ENCODE peak calls at places on chromosome 10, in six cellular contexts. I is IMR-90, O is H1, V is trophoblast cell, K is H9, A is neuronal stem cell. U is an unnamed sample.

GRCh38 chr10:133139561-133140065 is 20.4 kb upstream of the KNDC1 start:
- DNase-seq in I (no peak), O (no peak), V (no peak), K (peak), A (no peak), U (no peak)

GRCh38 chr10:44715081-44715480 is 196.1 kb upstream of the TMEM72 start:
- DNase-seq in I (peak), O (no peak), V (no peak), K (no peak), A (no peak), U (no peak)

GRCh38 chr10:110141185-110141584 is 66.2 kb upstream of the MXI1 start:
- DNase-seq in I (peak), O (no peak), V (no peak), K (no peak), A (no peak), U (peak)

GRCh38 chr10:110947061-110947595 is 27.7 kb downstream of the SHOC2 start:
- DNase-seq in I (peak), O (no peak), V (peak), K (no peak), A (no peak), U (peak)

GRCh38 chr10:24866615-24867583 is 85.5 kb downstream of the PRTFDC1 start:
- DNase-seq in I (peak), O (no peak), V (peak), K (peak), A (no peak), U (peak)

GRCh38 chr10:68155615-68156205 is 46.4 kb downstream of the MYPN start:
- DNase-seq in I (peak), O (no peak), V (no peak), K (no peak), A (no peak), U (peak)

GRCh38 chr10:32384185-32384584 is 37.2 kb upstream of the EPC1 start:
- DNase-seq in I (no peak), O (no peak), V (no peak), K (no peak), A (no peak), U (no peak)

GRCh38 chr10:72162978-72163377 is 52.8 kb upstream of the ANAPC16 start:
- DNase-seq in I (peak), O (no peak), V (no peak), K (no peak), A (no peak), U (peak)

GRCh38 chr10:46229144-46229563 is 57.6 kb upstream of the ANTXRL start:
- DNase-seq in I (no peak), O (no peak), V (peak), K (peak), A (peak), U (peak)

GRCh38 chr10:86366033-86366901 is at the start of gene GRID1:
- DNase-seq in I (no peak), O (no peak), V (peak), K (peak), A (no peak), U (peak)

GRCh38 chr10:23535381-23535780 is 96.5 kb downstream of the OTUD1 start:
- DNase-seq in I (no peak), O (no peak), V (no peak), K (no peak), A (no peak), U (no peak)

GRCh38 chr10:70758757-70759514 is 26.2 kb downstream of the TBATA start:
- DNase-seq in I (peak), O (peak), V (peak), K (peak), A (peak), U (peak)

GRCh38 chr10:3528823-3529222 is 256.2 kb downstream of the KLF6 start:
- DNase-seq in I (no peak), O (no peak), V (peak), K (no peak), A (no peak), U (no peak)

GRCh38 chr10:71531485-71532446 is 135.0 kb downstream of the CDH23 start:
- DNase-seq in I (no peak), O (no peak), V (no peak), K (no peak), A (no peak), U (no peak)

GRCh38 chr10:133202778-133203651 is 27.0 kb upstream of the UTF1 start:
- DNase-seq in I (no peak), O (no peak), V (no peak), K (no peak), A (no peak), U (no peak)

GRCh38 chr10:14801693-14802092 is 27.0 kb upstream of the FAM107B start:
- DNase-seq in I (no peak), O (no peak), V (no peak), K (peak), A (no peak), U (no peak)

GRCh38 chr10:109979215-109979614 is 28.6 kb upstream of the ADD3 start:
- DNase-seq in I (no peak), O (no peak), V (no peak), K (no peak), A (no peak), U (no peak)

DNA sequence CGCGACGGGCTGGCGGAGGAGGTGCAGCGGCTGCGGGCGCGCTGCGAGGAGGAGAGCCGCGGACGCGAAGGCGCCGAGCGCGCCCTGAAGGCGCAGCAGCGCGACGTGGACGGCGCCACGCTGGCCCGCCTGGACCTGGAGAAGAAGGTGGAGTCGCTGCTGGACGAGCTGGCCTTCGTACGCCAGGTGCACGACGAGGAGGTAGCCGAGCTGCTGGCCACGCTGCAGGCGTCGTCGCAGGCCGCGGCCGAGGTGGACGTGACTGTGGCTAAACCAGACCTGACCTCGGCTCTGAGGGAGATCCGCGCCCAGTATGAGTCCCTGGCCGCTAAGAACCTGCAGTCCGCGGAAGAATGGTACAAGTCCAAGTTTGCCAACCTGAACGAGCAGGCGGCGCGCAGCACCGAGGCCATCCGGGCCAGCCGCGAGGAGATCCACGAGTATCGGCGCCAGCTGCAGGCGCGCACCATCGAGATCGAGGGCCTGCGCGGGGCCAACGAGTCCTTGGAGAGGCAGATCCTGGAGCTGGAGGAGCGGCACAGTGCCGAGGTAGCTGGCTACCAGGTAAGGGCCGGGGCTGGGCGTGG is 868 bp downstream of the INA start:
- DNase-seq in I (no peak), O (no peak), V (no peak), K (peak), A (no peak), U (no peak)
- H2AFZ ChIP-seq in I (peak), O (no peak), V (no peak), K (no peak), A (peak), U (peak)

GRCh38 chr10:43396061-43396927 is 12.7 kb downstream of the HNRNPF start:
- DNase-seq in I (peak), O (no peak), V (peak), K (peak), A (peak), U (peak)

GRCh38 chr10:43392757-43393156 is 16.2 kb downstream of the HNRNPF start:
- DNase-seq in I (no peak), O (no peak), V (no peak), K (no peak), A (no peak), U (no peak)

GRCh38 chr10:43393606-43394360 is 15.2 kb downstream of the HNRNPF start:
- DNase-seq in I (no peak), O (no peak), V (no peak), K (no peak), A (no peak), U (no peak)

GRCh38 chr10:43395571-43396060 is 13.4 kb downstream of the HNRNPF start:
- DNase-seq in I (peak), O (no peak), V (no peak), K (no peak), A (no peak), U (peak)

GRCh38 chr10:43394868-43395267 is 14.1 kb downstream of the HNRNPF start:
- DNase-seq in I (no peak), O (no peak), V (no peak), K (no peak), A (no peak), U (no peak)
- H4K91ac ChIP-seq in I (no peak), O (no peak), V (no peak), K (no peak), A (no peak), U (no peak)

GRCh38 chr10:121667948-121668335 is 69.7 kb upstream of the FGFR2 start:
- DNase-seq in I (no peak), O (no peak), V (no peak), K (no peak), A (no peak), U (no peak)
- H2AFZ ChIP-seq in I (no peak), O (peak), V (peak), K (no peak), A (peak), U (no peak)

GRCh38 chr10:60149003-60149402 is 240.7 kb downstream of the ANK3 start:
- DNase-seq in I (no peak), O (no peak), V (no peak), K (no peak), A (no peak), U (peak)
- H4K91ac ChIP-seq in I (no peak), O (no peak), V (no peak), K (no peak), A (no peak), U (peak)

DNA sequence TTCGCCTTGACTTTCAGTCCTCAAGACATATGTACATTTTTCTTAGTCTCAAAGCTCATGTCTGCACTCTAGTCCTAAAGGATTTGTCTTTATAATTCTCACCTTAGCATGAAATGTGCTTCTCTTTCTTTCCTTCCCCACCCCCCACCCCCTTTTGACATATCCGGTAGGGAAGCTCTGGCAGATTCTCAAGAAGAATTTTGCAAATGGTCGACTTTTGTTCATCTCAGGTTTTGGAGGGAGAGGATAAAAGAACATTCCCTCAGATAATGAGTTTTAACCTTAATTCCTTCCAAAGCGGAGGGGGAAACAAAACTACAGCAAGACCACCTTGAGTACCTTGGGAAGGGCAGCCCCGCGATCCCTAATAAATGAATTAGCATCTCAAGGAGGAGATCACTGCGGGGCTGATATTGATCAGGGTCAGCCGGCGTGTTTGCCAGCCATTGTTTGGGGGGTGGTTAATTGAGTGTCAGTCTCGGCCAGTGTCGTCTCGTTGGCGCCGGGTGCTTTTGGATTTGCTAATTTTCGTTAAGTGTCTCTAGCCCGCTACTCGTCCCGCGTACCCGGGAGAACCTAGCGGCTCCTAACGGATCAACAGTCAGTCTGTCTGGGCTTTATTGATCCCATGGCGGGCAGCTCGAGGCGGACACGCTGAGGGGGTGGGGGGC is 889 bp upstream of the BAMBI start:
- DNase-seq in I (no peak), O (no peak), V (peak), K (peak), A (no peak), U (peak)
- H2AFZ ChIP-seq in I (peak), O (no peak), V (peak), K (no peak), A (peak), U (peak)

DNA sequence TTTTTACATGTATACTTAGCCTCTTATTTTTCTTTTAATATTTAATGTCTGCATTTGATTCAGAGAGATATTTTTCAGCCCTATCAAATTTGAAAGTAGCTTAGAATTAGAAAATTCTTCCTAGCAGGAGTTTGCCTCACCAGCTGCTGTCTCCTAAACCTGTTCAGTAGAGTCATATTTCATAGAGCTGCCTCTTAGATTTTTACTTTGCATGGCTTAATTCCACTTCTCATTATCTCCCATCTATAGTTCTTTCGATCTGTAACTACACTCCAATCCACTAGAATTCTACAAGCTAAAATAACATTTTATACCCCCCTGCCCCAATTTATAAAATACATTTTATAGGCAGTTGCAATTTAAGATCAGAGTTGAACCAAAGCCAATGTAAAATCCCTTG is 227.0 kb downstream of the ANK3 start:
- DNase-seq in I (no peak), O (no peak), V (no peak), K (no peak), A (no peak), U (no peak)
- H4K91ac ChIP-seq in I (no peak), O (no peak), V (no peak), K (no peak), A (no peak), U (no peak)

GRCh38 chr10:102642553-102643345 is 1.5 kb upstream of the TRIM8 start:
- DNase-seq in I (peak), O (no peak), V (peak), K (no peak), A (peak), U (no peak)

GRCh38 chr10:102641398-102641797 is 2.9 kb upstream of the TRIM8 start:
- DNase-seq in I (no peak), O (no peak), V (peak), K (no peak), A (no peak), U (no peak)

GRCh38 chr10:102644066-102644645 is at the start of gene TRIM8:
- DNase-seq in I (no peak), O (no peak), V (peak), K (peak), A (no peak), U (peak)

GRCh38 chr10:102643346-102644065 is 773 bp upstream of the TRIM8 start:
- DNase-seq in I (peak), O (no peak), V (peak), K (peak), A (peak), U (peak)

DNA sequence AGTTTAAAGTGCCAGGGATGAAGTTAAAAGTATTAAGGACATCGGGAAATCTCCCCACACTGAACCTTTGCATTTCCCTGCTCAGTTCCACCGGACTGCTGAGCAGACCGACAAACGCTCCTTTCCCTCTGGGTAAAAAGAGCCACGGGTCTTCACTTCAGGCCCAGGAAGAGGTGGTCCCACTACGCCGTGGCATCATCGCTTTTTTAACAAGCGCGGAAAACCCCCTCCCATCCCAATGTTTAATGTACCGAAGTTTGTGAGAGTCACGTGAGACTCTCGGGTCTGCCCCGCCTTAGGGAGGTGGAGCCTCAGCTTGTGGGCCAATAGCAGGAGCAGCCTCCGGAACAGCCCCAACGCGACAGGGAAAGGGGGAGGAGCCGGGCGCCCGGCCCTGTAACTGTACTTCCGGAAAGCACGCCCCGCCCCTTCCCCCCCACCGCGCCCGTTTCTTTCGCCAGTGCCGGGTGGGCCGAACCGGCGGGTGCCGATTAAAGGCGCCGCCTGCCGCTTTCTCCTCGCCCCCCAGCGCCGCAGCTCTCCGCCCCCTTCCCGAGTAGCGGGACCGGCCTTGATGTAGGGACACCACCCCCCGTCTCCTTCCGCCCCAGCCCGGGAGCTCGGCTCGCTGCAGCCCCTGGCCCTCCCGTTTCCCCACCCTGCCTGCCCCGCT is 2.3 kb upstream of the TRIM8 start:
- DNase-seq in I (peak), O (peak), V (peak), K (peak), A (peak), U (peak)
- H2AFZ ChIP-seq in I (peak), O (peak), V (peak), K (no peak), A (peak), U (peak)

GRCh38 chr10:75466886-75467285 is 35.5 kb downstream of the LRMDA start:
- DNase-seq in I (no peak), O (no peak), V (no peak), K (no peak), A (no peak), U (peak)
- H4K91ac ChIP-seq in I (no peak), O (no peak), V (peak), K (no peak), A (no peak), U (peak)

U was measured in mesenchymal stem cell.